ENCODE peak calls at places on chromosomes 6 and 20, in six cellular contexts. A is NCI-H1417, J is AG04450, S is kidney glomerular epithelial cell, V is GM04504, O is AG10803. K is an unnamed sample.
A peak's percentile ranks its signal among the peaks of the same experiment; 100 is the strongest.

GRCh38 chr6:52189974-52190373 is 3.8 kb downstream of the IL17A start:
- DNase-seq in A (no peak), J (no peak), S (no peak), V (no peak), O (no peak), K (no peak)

GRCh38 chr6:118584906-118585305 is 36.8 kb downstream of the PLN start:
- DNase-seq in A (no peak), J (no peak), S (no peak), V (no peak), O (no peak), K (no peak)

GRCh38 chr20:17832236-17832635 is 132.5 kb downstream of the BANF2 start:
- DNase-seq in A (no peak), J (no peak), S (no peak), V (no peak), O (no peak), K (no peak)

GRCh38 chr6:16158943-16159557 is 30.2 kb downstream of the MYLIP start:
- DNase-seq in A (no peak), J (no peak), S (no peak), V (no peak), O (no peak), K (no peak)

GRCh38 chr6:44667668-44668390 is 280.3 kb downstream of the CDC5L start:
- DNase-seq in A (no peak), J (no peak), S (no peak), V (no peak), O (no peak), K (peak; percentile 25)

GRCh38 chr20:24432057-24432456 is 37.4 kb upstream of the SYNDIG1 start:
- DNase-seq in A (no peak), J (no peak), S (no peak), V (no peak), O (no peak), K (no peak)

GRCh38 chr20:35008411-35009342 is 53.0 kb downstream of the MYH7B start:
- DNase-seq in A (no peak), J (no peak), S (no peak), V (peak; percentile 18), O (peak; percentile 93), K (no peak)

GRCh38 chr6:132391391-132392291 is 9.6 kb downstream of the MOXD1 start:
- DNase-seq in A (peak; percentile 31), J (peak; percentile 90), S (peak; percentile 51), V (peak; percentile 85), O (peak; percentile 96), K (peak; percentile 79)

GRCh38 chr6:151242420-151242841 is 2.7 kb downstream of the AKAP12 start:
- DNase-seq in A (no peak), J (no peak), S (peak; percentile 45), V (no peak), O (no peak), K (peak; percentile 53)

GRCh38 chr6:167400482-167401138 is 75.7 kb downstream of the TTLL2 start:
- DNase-seq in A (no peak), J (no peak), S (no peak), V (no peak), O (no peak), K (no peak)

GRCh38 chr6:14964901-14965300 is 281.0 kb upstream of the JARID2 start:
- DNase-seq in A (no peak), J (no peak), S (no peak), V (no peak), O (no peak), K (no peak)

GRCh38 chr20:47527004-47527800 is 25.5 kb downstream of the NCOA3 start:
- DNase-seq in A (no peak), J (no peak), S (no peak), V (no peak), O (no peak), K (no peak)

GRCh38 chr6:133610974-133611373 is 277.9 kb upstream of the TCF21 start:
- DNase-seq in A (no peak), J (no peak), S (no peak), V (no peak), O (peak; percentile 22), K (peak; percentile 29)

GRCh38 chr6:155377061-155377460 is 62.8 kb upstream of the TFB1M start:
- DNase-seq in A (no peak), J (peak; percentile 77), S (peak; percentile 87), V (peak; percentile 51), O (peak; percentile 87), K (peak; percentile 91)

GRCh38 chr6:169110934-169111602 is 142.6 kb downstream of the THBS2 start:
- DNase-seq in A (no peak), J (no peak), S (no peak), V (no peak), O (no peak), K (no peak)

GRCh38 chr20:53660078-53660909 is 66.7 kb upstream of the ZNF217 start:
- DNase-seq in A (no peak), J (no peak), S (no peak), V (no peak), O (peak; percentile 34), K (no peak)

GRCh38 chr6:5468586-5468985 is 207.3 kb downstream of the FARS2 start:
- DNase-seq in A (no peak), J (no peak), S (peak; percentile 4), V (no peak), O (peak; percentile 47), K (no peak)

GRCh38 chr6:3624268-3625136 is 127.0 kb downstream of the PXDC1 start:
- DNase-seq in A (peak; percentile 14), J (no peak), S (no peak), V (no peak), O (no peak), K (no peak)

GRCh38 chr6:137765044-137765443 is 102.0 kb upstream of the TNFAIP3 start:
- DNase-seq in A (no peak), J (no peak), S (peak; percentile 62), V (no peak), O (no peak), K (peak; percentile 85)

GRCh38 chr6:148565321-148565926 is 181.4 kb upstream of the UST start:
- DNase-seq in A (no peak), J (no peak), S (no peak), V (no peak), O (peak; percentile 45), K (no peak)

GRCh38 chr20:5215592-5216304 is 88.9 kb downstream of the CDS2 start:
- DNase-seq in A (no peak), J (no peak), S (no peak), V (peak; percentile 47), O (peak; percentile 88), K (no peak)